ENCODE peak calls at places on chromosomes 12 and 14, in five cellular contexts. D, B, G, U and Q are unnamed samples.

GRCh38 chr14:34113051-34113511 is 162.2 kb upstream of the EGLN3 start:
- DNase-seq in D (peak; percentile 15), B (no peak), G (no peak), U (peak; percentile 37), Q (no peak)

GRCh38 chr14:53529519-53529918 is 376.4 kb upstream of the DDHD1 start:
- DNase-seq in U (no peak), D (no peak), B (no peak), G (no peak), Q (no peak)

GRCh38 chr12:100826323-100826722 is 31.7 kb downstream of the ANO4 start:
- DNase-seq in G (peak; percentile 22), U (peak; percentile 64), D (peak; percentile 8), B (no peak), Q (peak; percentile 23)

GRCh38 chr14:71208702-71209357 is 301.6 kb downstream of the PCNX1 start:
- DNase-seq in B (no peak), D (no peak), U (no peak), G (no peak), Q (no peak)

GRCh38 chr14:31968107-31968810 is 108.8 kb upstream of the ARHGAP5 start:
- DNase-seq in U (no peak), D (no peak), G (no peak), B (no peak), Q (no peak)

GRCh38 chr14:35349496-35349895 is 55.1 kb downstream of the NFKBIA start:
- DNase-seq in B (no peak), D (no peak), U (no peak), G (no peak), Q (no peak)

GRCh38 chr14:98494582-98494981 is 777.4 kb downstream of the BCL11B start:
- DNase-seq in G (no peak), B (no peak), U (no peak), D (no peak), Q (no peak)

GRCh38 chr14:77108753-77109152 is 10.7 kb downstream of the CIPC start:
- DNase-seq in B (no peak), D (no peak), G (no peak), U (no peak), Q (no peak)

GRCh38 chr12:93154753-93155475 is 222.8 kb upstream of the NUDT4 start:
- DNase-seq in U (no peak), B (no peak), D (no peak), G (no peak), Q (no peak)

GRCh38 chr14:53327716-53328115 is 174.6 kb upstream of the DDHD1 start:
- DNase-seq in G (no peak), B (no peak), U (no peak), D (no peak), Q (no peak)

GRCh38 chr14:55556929-55557623 is 22.9 kb upstream of the KTN1 start:
- DNase-seq in D (no peak), U (peak; percentile 84), G (peak; percentile 51), B (no peak), Q (peak; percentile 91)

GRCh38 chr12:26156996-26157395 is 32.2 kb upstream of the BHLHE41 start:
- DNase-seq in D (no peak), B (no peak), U (no peak), G (no peak), Q (peak; percentile 22)

GRCh38 chr12:91178139-91178561 is 4.5 kb downstream of the DCN start:
- DNase-seq in U (no peak), G (no peak), D (no peak), B (no peak), Q (no peak)

GRCh38 chr12:104720346-104721064 is 237.6 kb downstream of the SLC41A2 start:
- DNase-seq in G (no peak), D (no peak), B (peak; percentile 48), U (no peak), Q (peak; percentile 38)

DNA sequence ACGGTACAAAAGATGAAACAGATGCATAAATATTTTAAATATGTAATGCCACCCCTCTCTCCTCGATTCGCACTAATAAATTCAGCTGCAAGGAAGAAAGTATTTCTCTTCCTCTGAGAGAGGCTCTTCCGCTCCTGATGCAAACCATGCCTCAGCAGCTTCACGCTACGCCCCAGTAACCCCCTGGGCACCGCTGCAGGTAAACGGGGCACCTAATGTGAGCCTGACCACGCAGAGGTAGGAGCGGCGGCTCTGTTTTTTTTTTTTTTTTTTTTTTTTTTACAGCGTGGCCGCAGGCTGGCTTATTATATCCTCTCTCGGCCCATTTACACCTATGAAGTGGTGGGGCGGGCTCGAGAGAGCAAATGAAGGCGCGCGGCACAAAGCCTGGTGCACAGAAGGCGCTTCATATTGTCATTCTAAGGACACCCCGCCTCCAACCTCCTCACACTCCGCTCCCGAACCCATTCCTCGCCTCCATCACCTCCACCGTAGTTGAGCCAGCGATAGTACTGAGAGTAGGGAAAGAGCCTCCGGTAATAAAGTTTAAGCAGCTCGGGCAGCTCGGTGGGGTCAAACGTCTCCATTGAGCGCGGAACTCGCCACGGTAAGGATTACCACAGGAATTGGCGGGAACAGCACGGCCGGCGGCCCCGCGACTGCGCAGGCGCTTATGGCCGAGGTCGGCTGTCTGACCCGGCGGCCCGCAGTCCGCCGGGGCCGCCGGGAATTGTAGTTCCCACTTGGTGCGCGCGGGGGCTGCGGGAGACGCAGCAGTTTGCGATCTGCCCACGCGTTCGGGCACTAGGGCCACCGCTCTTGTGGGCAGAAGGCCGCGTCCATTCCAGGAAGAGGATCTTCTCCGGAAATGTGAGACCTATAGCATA is at the start of gene PRIM1:
- DNase-seq in G (peak; percentile 70), D (peak; percentile 93), U (peak; percentile 93), B (peak; percentile 72), Q (peak; percentile 84)
- TF ChIP-seq CTCF in G (peak; percentile 16), D (no peak), U (peak; percentile 73), B (peak; percentile 23), Q (no peak)

GRCh38 chr12:14366211-14366762 is 805 bp downstream of the ATF7IP start:
- DNase-seq in D (no peak), G (no peak), U (no peak), B (no peak), Q (no peak)

GRCh38 chr12:14362347-14362746 is 3.1 kb upstream of the ATF7IP start:
- DNase-seq in G (no peak), B (no peak), U (no peak), D (no peak), Q (no peak)

GRCh38 chr12:14364583-14365271 is 755 bp upstream of the ATF7IP start:
- DNase-seq in B (no peak), G (no peak), U (no peak), D (no peak), Q (no peak)

GRCh38 chr12:14367097-14367661 is 1.7 kb downstream of the ATF7IP start:
- DNase-seq in B (no peak), G (no peak), D (no peak), U (no peak), Q (no peak)

GRCh38 chr12:14365294-14366210 is at the start of gene ATF7IP:
- DNase-seq in B (peak; percentile 92), G (peak; percentile 99), D (peak; percentile 100), U (peak; percentile 95), Q (peak; percentile 95)
- TF ChIP-seq CTCF in B (no peak), G (peak; percentile 16), D (peak; percentile 54), U (no peak), Q (no peak)

DNA sequence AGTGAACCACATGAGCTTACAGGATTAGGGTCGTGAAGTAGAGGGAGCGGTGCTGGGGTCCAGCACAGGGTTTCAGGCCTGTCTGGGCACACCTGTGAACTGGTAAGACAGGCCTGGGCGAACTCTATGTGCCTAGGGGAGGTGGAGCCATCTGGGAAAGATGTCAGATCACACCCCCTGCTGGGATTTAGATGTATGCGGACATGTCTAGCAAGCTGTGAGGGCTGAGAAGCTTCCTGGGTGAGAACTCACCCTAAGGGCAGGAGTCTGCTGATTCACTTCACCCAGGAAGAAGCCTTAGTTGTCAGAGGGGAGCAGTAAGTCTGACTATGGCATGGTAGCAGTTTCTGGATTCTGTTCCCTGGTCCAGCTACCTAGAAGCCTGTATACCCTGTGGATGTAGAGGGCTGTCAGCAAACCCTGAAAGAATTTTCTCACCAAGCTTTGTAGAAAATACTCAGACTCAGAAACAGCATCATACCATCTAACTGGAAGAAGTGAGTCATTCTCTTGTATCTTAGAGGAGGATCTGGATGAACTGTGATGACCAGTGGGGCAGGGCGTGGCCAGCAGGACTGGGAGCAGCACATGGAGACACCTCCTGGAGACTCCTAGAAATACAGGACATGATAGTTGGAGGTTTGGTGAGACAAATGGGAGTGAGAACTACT is 11.2 kb upstream of the PYGL start:
- DNase-seq in G (peak; percentile 80), U (peak; percentile 76), D (peak; percentile 90), B (no peak), Q (peak; percentile 70)
- TF ChIP-seq CTCF in G (no peak), U (no peak), D (peak; percentile 52), B (no peak), Q (no peak)

DNA sequence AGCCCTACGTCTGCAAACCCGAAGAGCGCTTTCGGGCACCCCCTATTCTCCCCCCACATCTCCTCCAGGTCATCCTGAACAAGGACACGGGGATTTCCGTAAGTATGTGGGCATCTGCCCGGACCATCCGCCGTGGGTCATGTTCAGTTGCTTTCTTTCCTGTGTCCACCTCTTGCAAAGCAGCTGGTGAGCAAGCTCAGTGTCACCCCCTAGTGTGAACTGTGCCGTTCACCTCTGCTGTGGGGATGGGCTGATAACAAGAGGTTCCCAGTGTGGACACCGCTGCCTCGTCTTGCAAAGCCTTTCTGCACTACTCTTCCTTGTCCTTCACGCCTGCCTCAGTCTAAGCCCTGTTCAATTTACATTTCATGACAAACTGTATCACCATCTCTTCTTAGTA is 8.6 kb downstream of the PRKAB1 start:
- DNase-seq in G (no peak), U (no peak), B (no peak), D (no peak), Q (no peak)
- TF ChIP-seq CTCF in G (no peak), U (no peak), B (no peak), D (no peak), Q (no peak)

DNA sequence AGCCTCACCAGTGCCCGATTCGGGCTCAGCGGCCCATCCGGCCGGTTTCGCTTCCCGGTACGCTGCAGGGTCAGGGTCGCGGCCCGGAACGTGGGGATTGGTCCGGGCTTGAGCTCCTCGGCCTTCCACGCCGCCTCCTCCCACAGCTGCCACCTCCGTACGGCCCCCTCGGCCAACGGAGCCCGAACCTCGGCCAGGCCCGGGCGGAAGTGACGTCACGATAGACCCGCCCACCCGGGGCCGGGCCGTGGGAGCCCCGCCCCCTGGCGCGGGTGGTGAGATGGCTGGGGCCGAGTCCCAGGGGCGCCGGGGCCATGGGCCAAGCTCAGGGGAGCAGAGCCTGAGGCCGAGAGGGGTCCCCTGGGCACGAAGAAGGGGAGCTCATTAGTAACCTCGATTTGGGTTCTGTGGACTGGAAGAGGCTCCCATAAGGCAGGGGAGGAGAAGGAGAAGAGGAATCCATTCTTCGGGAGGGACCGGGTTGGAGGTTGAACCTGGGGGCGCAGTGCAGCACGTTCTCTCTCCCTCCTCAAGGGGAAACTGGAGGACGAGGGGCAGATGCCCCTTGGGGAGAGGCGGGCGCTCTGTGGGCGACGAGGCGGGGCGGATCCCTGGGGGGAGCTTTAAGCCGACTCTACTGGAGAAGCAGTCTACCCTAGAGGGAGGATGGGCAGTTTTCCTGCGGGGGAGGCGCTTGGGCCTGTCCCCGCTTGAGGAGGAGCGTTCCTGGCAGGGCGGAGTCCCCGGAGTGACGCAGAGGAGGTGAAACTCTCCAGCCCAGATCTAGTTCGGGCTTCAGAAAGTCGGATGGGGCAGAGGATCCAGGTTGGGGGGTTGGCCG is at the start of gene MLF2:
- DNase-seq in D (peak; percentile 98), B (peak; percentile 93), G (peak; percentile 98), U (peak; percentile 98), Q (peak; percentile 98)
- TF ChIP-seq CTCF in D (no peak), B (peak; percentile 83), G (peak; percentile 94), U (peak; percentile 90), Q (peak; percentile 98)

GRCh38 chr12:103547929-103548328 is 39.1 kb upstream of the STAB2 start:
- DNase-seq in G (no peak), U (no peak), D (no peak), B (no peak), Q (no peak)
- TF ChIP-seq CTCF in G (no peak), U (no peak), D (no peak), B (no peak), Q (no peak)